ENCODE peak calls at places on chromosome 14, in five cellular contexts. One of them, this sample, is unnamed.

GRCh38 chr14:37622231-37622923 is 26.9 kb downstream of the TTC6 start:
- DNase-seq in spleen: no peak
- DNase-seq in activated CD8-positive, alpha-beta T cell treated with anti-CD3 and anti-CD28 coated beads for 36 hours: no peak
- DNase-seq in GM13977: no peak
- DNase-seq in GM13976: no peak
- DNase-seq in this sample: no peak

GRCh38 chr14:101878222-101879211 is 85.9 kb upstream of the DYNC1H1 start:
- DNase-seq in spleen: peak
- DNase-seq in activated CD8-positive, alpha-beta T cell treated with anti-CD3 and anti-CD28 coated beads for 36 hours: peak
- DNase-seq in GM13977: peak
- DNase-seq in GM13976: no peak
- DNase-seq in this sample: no peak

GRCh38 chr14:99624971-99625370 is 20.0 kb upstream of the HHIPL1 start:
- DNase-seq in spleen: no peak
- DNase-seq in activated CD8-positive, alpha-beta T cell treated with anti-CD3 and anti-CD28 coated beads for 36 hours: no peak
- DNase-seq in GM13977: no peak
- DNase-seq in GM13976: no peak
- DNase-seq in this sample: no peak

GRCh38 chr14:49992901-49993335 is 100.0 kb downstream of the ARF6 start:
- DNase-seq in spleen: peak
- DNase-seq in activated CD8-positive, alpha-beta T cell treated with anti-CD3 and anti-CD28 coated beads for 36 hours: peak
- DNase-seq in GM13977: peak
- DNase-seq in GM13976: peak
- DNase-seq in this sample: no peak

GRCh38 chr14:61219673-61220072 is 61.5 kb downstream of the TMEM30B start:
- DNase-seq in spleen: no peak
- DNase-seq in activated CD8-positive, alpha-beta T cell treated with anti-CD3 and anti-CD28 coated beads for 36 hours: no peak
- DNase-seq in GM13977: no peak
- DNase-seq in GM13976: no peak
- DNase-seq in this sample: no peak

GRCh38 chr14:89457007-89457406 is 40.0 kb upstream of the FOXN3 start:
- DNase-seq in spleen: no peak
- DNase-seq in activated CD8-positive, alpha-beta T cell treated with anti-CD3 and anti-CD28 coated beads for 36 hours: no peak
- DNase-seq in GM13977: no peak
- DNase-seq in GM13976: no peak
- DNase-seq in this sample: no peak

GRCh38 chr14:42222924-42223471 is 616.3 kb downstream of the LRFN5 start:
- DNase-seq in spleen: no peak
- DNase-seq in activated CD8-positive, alpha-beta T cell treated with anti-CD3 and anti-CD28 coated beads for 36 hours: no peak
- DNase-seq in GM13977: peak
- DNase-seq in GM13976: peak
- DNase-seq in this sample: no peak

GRCh38 chr14:45247427-45247826 is 5.6 kb downstream of the MIS18BP1 start:
- DNase-seq in spleen: no peak
- DNase-seq in activated CD8-positive, alpha-beta T cell treated with anti-CD3 and anti-CD28 coated beads for 36 hours: no peak
- DNase-seq in GM13977: no peak
- DNase-seq in GM13976: no peak
- DNase-seq in this sample: no peak

GRCh38 chr14:97262336-97262735 is 465.2 kb downstream of the VRK1 start:
- DNase-seq in spleen: no peak
- DNase-seq in activated CD8-positive, alpha-beta T cell treated with anti-CD3 and anti-CD28 coated beads for 36 hours: no peak
- DNase-seq in GM13977: no peak
- DNase-seq in GM13976: no peak
- DNase-seq in this sample: no peak

DNA sequence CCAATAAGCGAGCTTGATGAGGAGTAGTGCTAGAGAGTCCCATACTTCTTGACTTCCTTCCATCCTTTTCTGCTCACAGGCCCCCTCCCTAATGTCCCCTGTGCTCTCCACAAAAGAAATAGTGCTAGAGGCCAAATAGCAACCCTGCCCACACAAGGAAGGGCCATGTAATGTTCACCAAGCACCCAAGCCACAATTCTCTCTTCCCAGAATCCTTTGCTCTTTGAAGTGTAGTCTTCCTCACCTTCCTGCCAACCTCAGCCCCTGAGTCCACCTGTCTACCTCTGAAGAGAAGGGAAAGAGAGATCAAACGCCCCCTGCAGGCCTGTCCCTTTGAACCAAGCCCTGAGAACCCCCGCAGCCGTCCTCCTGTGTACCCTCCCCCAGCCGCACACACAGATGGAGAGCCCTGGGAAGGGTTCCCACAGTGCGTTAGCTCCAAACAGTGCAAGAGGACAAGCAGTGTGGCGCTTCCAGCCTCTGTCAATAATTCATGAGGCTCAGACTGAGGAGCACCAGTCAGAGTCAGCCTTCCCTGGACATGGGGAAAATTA is 1.9 kb upstream of the DHRS4 start:
- DNase-seq in spleen: no peak
- DNase-seq in activated CD8-positive, alpha-beta T cell treated with anti-CD3 and anti-CD28 coated beads for 36 hours: peak
- DNase-seq in GM13977: no peak
- DNase-seq in GM13976: no peak
- DNase-seq in this sample: no peak
- TF ChIP-seq CTCF in spleen: no peak
- TF ChIP-seq CTCF in activated CD8-positive, alpha-beta T cell treated with anti-CD3 and anti-CD28 coated beads for 36 hours: no peak
- TF ChIP-seq CTCF in GM13977: peak
- TF ChIP-seq CTCF in GM13976: no peak
- TF ChIP-seq CTCF in this sample: no peak

DNA sequence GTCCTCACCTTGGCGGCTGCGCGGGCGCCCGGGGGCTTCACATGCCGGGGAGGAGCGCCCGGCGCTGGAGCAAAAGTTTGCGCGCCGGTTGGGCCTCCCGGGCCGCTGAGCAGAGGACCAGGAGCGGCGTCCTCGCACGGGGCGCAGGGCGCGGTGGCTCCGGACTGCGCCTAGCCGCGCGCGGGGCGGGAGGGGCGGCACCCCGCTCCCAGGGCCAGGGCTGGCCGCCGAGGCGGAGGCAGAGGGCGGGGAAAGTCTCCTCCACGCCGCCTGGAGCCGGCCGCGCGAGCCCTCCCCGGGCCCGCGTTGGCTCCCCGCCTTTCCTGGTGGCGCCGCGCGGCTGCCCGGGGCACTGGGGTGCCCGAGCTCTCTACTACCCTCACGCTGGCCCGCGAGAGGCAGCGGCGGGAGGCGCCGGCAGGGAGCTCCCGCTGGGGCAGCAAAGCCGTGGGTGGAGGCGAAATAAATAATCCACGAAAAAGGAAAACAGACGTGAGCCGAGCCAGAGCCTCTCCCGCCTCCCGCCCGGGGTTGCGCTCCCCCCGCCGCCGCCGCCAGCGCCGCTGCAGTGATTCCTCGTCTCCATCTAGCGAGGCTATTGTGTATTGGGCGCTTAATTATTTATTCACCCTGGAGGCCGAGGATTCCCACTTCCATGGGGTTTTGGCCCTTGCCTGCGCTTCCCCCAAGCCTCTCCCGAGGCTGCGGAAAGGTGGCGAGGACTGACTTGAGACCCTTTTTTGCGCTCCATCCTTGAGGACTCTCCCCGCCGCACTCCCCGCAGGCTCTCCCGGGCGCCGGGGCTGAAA is 476 bp upstream of the PRIMA1 start:
- DNase-seq in spleen: no peak
- DNase-seq in activated CD8-positive, alpha-beta T cell treated with anti-CD3 and anti-CD28 coated beads for 36 hours: no peak
- DNase-seq in GM13977: peak
- DNase-seq in GM13976: no peak
- DNase-seq in this sample: peak
- TF ChIP-seq CTCF in spleen: no peak
- TF ChIP-seq CTCF in activated CD8-positive, alpha-beta T cell treated with anti-CD3 and anti-CD28 coated beads for 36 hours: no peak
- TF ChIP-seq CTCF in GM13977: no peak
- TF ChIP-seq CTCF in GM13976: no peak
- TF ChIP-seq CTCF in this sample: peak

DNA sequence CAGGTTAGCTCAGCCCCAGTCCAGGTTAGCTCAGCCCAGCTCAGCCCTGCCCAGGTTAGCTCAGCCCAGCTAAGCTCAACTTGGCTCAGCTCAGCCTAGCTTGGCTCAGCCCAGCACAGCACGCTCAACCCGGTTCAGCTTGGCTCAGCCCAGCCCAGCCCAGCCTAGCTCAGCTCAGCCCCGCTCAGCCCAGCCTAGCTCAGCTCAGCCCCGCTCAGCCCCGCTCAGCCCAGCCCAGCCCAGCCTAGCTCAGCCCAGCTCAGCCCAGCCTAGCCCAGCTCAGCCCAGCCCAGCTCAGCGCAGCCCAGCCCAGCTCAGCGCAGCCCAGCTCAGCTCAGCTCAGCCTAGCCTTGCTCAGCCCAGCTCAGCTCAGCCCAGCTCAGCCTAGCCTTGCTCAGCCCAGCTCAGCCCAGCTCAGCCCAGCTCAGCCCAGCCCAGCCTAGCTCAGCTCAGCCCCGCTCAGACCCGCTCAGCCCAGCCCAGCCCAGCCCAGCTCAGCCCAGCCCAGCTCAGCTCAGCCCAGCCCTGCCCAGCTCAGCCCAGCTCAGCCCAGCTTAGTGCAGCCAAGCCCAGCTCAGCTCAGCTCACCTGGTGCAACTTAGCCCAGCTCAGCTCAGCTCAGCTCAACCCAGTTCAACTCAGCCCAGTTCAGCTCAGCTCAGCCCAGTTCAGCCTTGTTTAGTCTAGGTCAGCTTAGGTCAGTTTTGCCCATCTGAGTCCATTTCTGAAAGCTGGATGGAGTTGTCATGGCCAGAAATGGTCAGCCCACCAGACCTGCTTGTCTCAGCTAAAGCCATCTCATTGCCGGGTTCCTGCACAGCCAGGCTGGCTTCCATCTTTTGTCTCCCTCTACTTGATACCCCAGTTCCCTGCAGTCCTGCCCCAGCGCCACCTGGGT is 333.6 kb downstream of the TMEM121 start:
- DNase-seq in spleen: peak
- DNase-seq in activated CD8-positive, alpha-beta T cell treated with anti-CD3 and anti-CD28 coated beads for 36 hours: peak
- DNase-seq in GM13977: peak
- DNase-seq in GM13976: peak
- DNase-seq in this sample: peak
- TF ChIP-seq CTCF in spleen: no peak
- TF ChIP-seq CTCF in activated CD8-positive, alpha-beta T cell treated with anti-CD3 and anti-CD28 coated beads for 36 hours: no peak
- TF ChIP-seq CTCF in GM13977: no peak
- TF ChIP-seq CTCF in GM13976: no peak
- TF ChIP-seq CTCF in this sample: no peak

GRCh38 chr14:93346926-93347721 is at the start of gene COX8C:
- DNase-seq in spleen: peak
- DNase-seq in activated CD8-positive, alpha-beta T cell treated with anti-CD3 and anti-CD28 coated beads for 36 hours: no peak
- DNase-seq in GM13977: no peak
- DNase-seq in GM13976: no peak
- DNase-seq in this sample: no peak
- TF ChIP-seq CTCF in spleen: no peak
- TF ChIP-seq CTCF in activated CD8-positive, alpha-beta T cell treated with anti-CD3 and anti-CD28 coated beads for 36 hours: no peak
- TF ChIP-seq CTCF in GM13977: no peak
- TF ChIP-seq CTCF in GM13976: no peak
- TF ChIP-seq CTCF in this sample: no peak

GRCh38 chr14:77603654-77604270 is 12.7 kb downstream of the SPTLC2 start:
- DNase-seq in spleen: no peak
- DNase-seq in activated CD8-positive, alpha-beta T cell treated with anti-CD3 and anti-CD28 coated beads for 36 hours: no peak
- DNase-seq in GM13977: no peak
- DNase-seq in GM13976: no peak
- DNase-seq in this sample: no peak
- TF ChIP-seq CTCF in spleen: no peak
- TF ChIP-seq CTCF in activated CD8-positive, alpha-beta T cell treated with anti-CD3 and anti-CD28 coated beads for 36 hours: peak
- TF ChIP-seq CTCF in GM13977: peak
- TF ChIP-seq CTCF in GM13976: no peak
- TF ChIP-seq CTCF in this sample: peak

DNA sequence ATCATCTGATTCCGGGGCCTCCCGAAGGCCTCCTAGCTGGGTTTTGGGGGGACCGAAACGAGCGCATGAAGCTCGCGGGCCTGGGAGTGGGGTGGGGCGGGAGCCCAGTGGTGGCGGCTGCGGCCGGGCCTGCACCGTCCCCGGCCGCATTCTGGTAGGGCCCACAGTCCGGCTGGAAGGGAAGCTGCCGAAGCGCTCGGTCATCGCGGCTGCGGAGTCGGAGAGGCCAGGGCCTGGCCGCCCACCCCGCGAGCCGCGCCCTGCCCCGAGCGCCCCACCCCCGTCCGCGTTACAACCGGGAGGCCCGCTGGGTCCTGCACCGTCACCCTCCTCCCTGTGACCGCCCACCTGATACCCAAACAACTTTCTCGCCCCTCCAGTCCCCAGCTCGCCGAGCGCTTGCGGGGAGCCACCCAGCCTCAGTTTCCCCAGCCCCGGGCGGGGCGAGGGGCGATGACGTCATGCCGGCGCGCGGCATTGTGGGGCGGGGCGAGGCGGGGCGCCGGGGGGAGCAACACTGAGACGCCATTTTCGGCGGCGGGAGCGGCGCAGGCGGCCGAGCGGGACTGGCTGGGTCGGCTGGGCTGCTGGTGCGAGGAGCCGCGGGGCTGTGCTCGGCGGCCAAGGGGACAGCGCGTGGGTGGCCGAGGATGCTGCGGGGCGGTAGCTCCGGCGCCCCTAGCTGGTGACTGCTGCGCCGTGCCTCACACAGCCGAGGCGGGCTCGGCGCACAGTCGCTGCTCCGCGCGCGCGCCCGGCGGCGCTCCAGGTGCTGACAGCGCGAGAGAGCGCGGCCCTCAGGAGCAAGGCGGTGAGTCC is at the start of gene KLC1:
- DNase-seq in spleen: peak
- DNase-seq in activated CD8-positive, alpha-beta T cell treated with anti-CD3 and anti-CD28 coated beads for 36 hours: peak
- DNase-seq in GM13977: peak
- DNase-seq in GM13976: peak
- DNase-seq in this sample: peak
- TF ChIP-seq CTCF in spleen: no peak
- TF ChIP-seq CTCF in activated CD8-positive, alpha-beta T cell treated with anti-CD3 and anti-CD28 coated beads for 36 hours: no peak
- TF ChIP-seq CTCF in GM13977: no peak
- TF ChIP-seq CTCF in GM13976: peak
- TF ChIP-seq CTCF in this sample: peak